ENCODE peak calls at places on chromosomes 16 and 17, in four cellular contexts. X is GM12891, T is K562, S is GM12878. G is an unnamed sample.
A peak's percentile ranks its signal among the peaks of the same experiment; 100 is the strongest.

GRCh38 chr16:78216166-78216745 is 116.8 kb downstream of the WWOX start:
- DNase-seq in X (no peak), T (no peak), S (no peak), G (no peak)

GRCh38 chr16:57640185-57640584 is 11.8 kb downstream of the ADGRG1 start:
- DNase-seq in X (no peak), T (no peak), S (no peak), G (no peak)

GRCh38 chr17:70169707-70170597 is 620 bp downstream of the KCNJ2 start:
- DNase-seq in X (no peak), T (no peak), S (no peak), G (no peak)

GRCh38 chr16:75340715-75341500 is 89.5 kb upstream of the BCAR1 start:
- DNase-seq in X (no peak), T (no peak), S (no peak), G (no peak)

GRCh38 chr16:90048347-90048722 is 28.8 kb downstream of the PRDM7 start:
- DNase-seq in X (no peak), T (no peak), S (no peak), G (no peak)

GRCh38 chr17:66364508-66365203 is 62.2 kb downstream of the PRKCA start:
- DNase-seq in X (no peak), T (no peak), S (no peak), G (no peak)

GRCh38 chr16:57394444-57394843 is 10.1 kb upstream of the CCL17 start:
- DNase-seq in X (no peak), T (no peak), S (no peak), G (no peak)

GRCh38 chr17:65415991-65416390 is 145.5 kb downstream of the AXIN2 start:
- DNase-seq in X (no peak), T (no peak), S (no peak), G (no peak)

GRCh38 chr16:49947907-49948678 is 76.9 kb upstream of the CNEP1R1 start:
- DNase-seq in X (no peak), T (no peak), S (no peak), G (no peak)

GRCh38 chr17:36683387-36683786 is 82.0 kb downstream of the MRM1 start:
- DNase-seq in X (no peak), T (no peak), S (no peak), G (no peak)

GRCh38 chr16:85430523-85431381 is 182.4 kb upstream of the GSE1 start:
- DNase-seq in X (no peak), T (no peak), S (no peak), G (no peak)
- TF ChIP-seq TAF1 in X (no peak), T (no peak), S (no peak), G (no peak)

DNA sequence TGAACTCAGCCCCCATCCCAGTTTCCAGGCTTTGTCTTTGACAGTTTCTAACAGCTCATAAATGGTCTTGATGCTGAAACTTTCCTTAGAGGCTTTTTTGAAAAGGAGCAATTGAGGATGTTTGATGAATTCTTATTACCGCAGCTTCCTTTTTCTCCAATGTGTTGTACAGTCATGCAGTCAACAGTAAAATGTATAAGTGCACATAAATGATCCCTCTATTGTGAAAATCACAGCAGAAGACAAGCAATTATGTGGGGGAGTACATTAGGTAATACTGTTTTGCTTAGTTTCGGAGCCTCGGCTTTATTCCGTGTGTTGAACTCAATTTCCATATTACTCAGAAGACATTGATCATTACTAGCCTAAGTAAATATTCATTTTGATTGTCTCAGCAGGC is 673.7 kb downstream of the CDH8 start:
- DNase-seq in X (no peak), T (no peak), S (no peak), G (no peak)
- TF ChIP-seq TAF1 in X (no peak), T (no peak), S (no peak), G (no peak)

GRCh38 chr17:78345791-78346494 is 13.9 kb downstream of the SOCS3 start:
- DNase-seq in X (no peak), T (no peak), S (no peak), G (no peak)

GRCh38 chr17:78346605-78347250 is 13.1 kb downstream of the SOCS3 start:
- DNase-seq in X (no peak), T (no peak), S (no peak), G (no peak)

GRCh38 chr17:78344666-78345065 is 15.2 kb downstream of the SOCS3 start:
- DNase-seq in X (no peak), T (no peak), S (no peak), G (no peak)

GRCh38 chr17:78343433-78344201 is 16.3 kb downstream of the SOCS3 start:
- DNase-seq in X (no peak), T (no peak), S (no peak), G (peak; percentile 60)

GRCh38 chr17:78345172-78345571 is 14.7 kb downstream of the SOCS3 start:
- DNase-seq in X (no peak), T (no peak), S (no peak), G (no peak)
- TF ChIP-seq TAF1 in X (no peak), T (no peak), S (no peak), G (no peak)

GRCh38 chr17:13541032-13541480 is 60.7 kb downstream of the HS3ST3A1 start:
- DNase-seq in X (no peak), T (no peak), S (no peak), G (no peak)

GRCh38 chr17:13542612-13543011 is 59.1 kb downstream of the HS3ST3A1 start:
- DNase-seq in X (no peak), T (no peak), S (no peak), G (no peak)

GRCh38 chr17:13544755-13545154 is 57.0 kb downstream of the HS3ST3A1 start:
- DNase-seq in X (no peak), T (no peak), S (no peak), G (no peak)

GRCh38 chr17:13545941-13546340 is 55.8 kb downstream of the HS3ST3A1 start:
- DNase-seq in X (no peak), T (no peak), S (no peak), G (no peak)

GRCh38 chr17:13544292-13544691 is 57.4 kb downstream of the HS3ST3A1 start:
- DNase-seq in X (no peak), T (no peak), S (no peak), G (no peak)
- TF ChIP-seq TAF1 in X (no peak), T (no peak), S (no peak), G (no peak)